ENCODE peak calls at places on chromosomes 7 and 10, in seven cellular contexts. B is nephron progenitor cell, N is hippocampal formation, S is ACHN, D is GM12891, L is Caco-2, I is BE2C. C is an unnamed sample.

GRCh38 chr7:41984888-41985287 is 252.1 kb downstream of the GLI3 start:
- DNase-seq in B (no peak), N (no peak), S (peak), D (no peak), L (no peak), I (no peak), C (no peak)

GRCh38 chr10:96124230-96125141 is 5.6 kb upstream of the ZNF518A start:
- DNase-seq in B (peak), N (no peak), S (peak), D (no peak), L (peak), I (no peak), C (no peak)

GRCh38 chr10:44949915-44950314 is 9.7 kb upstream of the RASSF4 start:
- DNase-seq in B (no peak), N (no peak), S (no peak), D (no peak), L (no peak), I (no peak), C (no peak)

GRCh38 chr7:73353243-73353642 is 25.3 kb downstream of the FKBP6 start:
- DNase-seq in B (no peak), N (no peak), S (no peak), D (no peak), L (no peak), I (no peak), C (no peak)

GRCh38 chr7:134374291-134374690 is 57.6 kb upstream of the SLC35B4 start:
- DNase-seq in B (no peak), N (no peak), S (no peak), D (no peak), L (no peak), I (no peak), C (no peak)

GRCh38 chr7:69526570-69526969 is 71.7 kb upstream of the AUTS2 start:
- DNase-seq in B (no peak), N (no peak), S (no peak), D (no peak), L (no peak), I (no peak), C (no peak)

GRCh38 chr7:116455499-116455898 is 44.0 kb upstream of the CAV2 start:
- DNase-seq in B (no peak), N (no peak), S (no peak), D (no peak), L (no peak), I (no peak), C (no peak)

GRCh38 chr7:22346383-22347107 is 10.4 kb downstream of the RAPGEF5 start:
- DNase-seq in B (no peak), N (no peak), S (no peak), D (no peak), L (no peak), I (no peak), C (no peak)

GRCh38 chr7:158779061-158779992 is 50.0 kb downstream of the ESYT2 start:
- DNase-seq in B (no peak), N (no peak), S (no peak), D (no peak), L (no peak), I (no peak), C (no peak)

GRCh38 chr10:125148021-125148439 is 12.3 kb downstream of the CTBP2 start:
- DNase-seq in B (no peak), N (no peak), S (no peak), D (no peak), L (no peak), I (peak), C (no peak)

GRCh38 chr10:97584060-97584797 is at the start of gene HOGA1:
- DNase-seq in B (peak), N (peak), S (peak), D (no peak), L (peak), I (peak), C (peak)

GRCh38 chr10:70293169-70293813 is 9.5 kb upstream of the NPFFR1 start:
- DNase-seq in B (no peak), N (no peak), S (no peak), D (peak), L (no peak), I (no peak), C (no peak)

GRCh38 chr10:103685880-103686669 is 169.3 kb downstream of the SH3PXD2A start:
- DNase-seq in B (peak), N (peak), S (peak), D (peak), L (peak), I (peak), C (peak)

GRCh38 chr7:94333810-94334209 is 60.9 kb upstream of the COL1A2 start:
- DNase-seq in B (no peak), N (no peak), S (no peak), D (no peak), L (no peak), I (no peak), C (no peak)

GRCh38 chr10:1215862-1216575 is 159.8 kb downstream of the WDR37 start:
- DNase-seq in B (no peak), N (no peak), S (no peak), D (no peak), L (no peak), I (no peak), C (no peak)

GRCh38 chr10:60187691-60188090 is 202.0 kb downstream of the ANK3 start:
- DNase-seq in B (no peak), N (no peak), S (no peak), D (no peak), L (no peak), I (no peak), C (no peak)

GRCh38 chr10:80100861-80101695 is 22.6 kb downstream of the TMEM254 start:
- DNase-seq in B (no peak), N (no peak), S (no peak), D (no peak), L (peak), I (no peak), C (no peak)

GRCh38 chr10:75497997-75498797 is 66.8 kb downstream of the LRMDA start:
- DNase-seq in B (no peak), N (no peak), S (no peak), D (no peak), L (peak), I (no peak), C (no peak)

GRCh38 chr7:79877874-79878465 is 256.7 kb upstream of the GNAI1 start:
- DNase-seq in B (no peak), N (no peak), S (no peak), D (no peak), L (no peak), I (no peak), C (no peak)

GRCh38 chr10:110632591-110633215 is 11.4 kb upstream of the RBM20 start:
- DNase-seq in B (no peak), N (no peak), S (no peak), D (no peak), L (no peak), I (no peak), C (no peak)

GRCh38 chr10:127986543-127987466 is 79.9 kb downstream of the PTPRE start:
- DNase-seq in B (no peak), N (no peak), S (no peak), D (no peak), L (no peak), I (no peak), C (no peak)

GRCh38 chr10:72834183-72834825 is 59.2 kb upstream of the OIT3 start:
- DNase-seq in B (peak), N (peak), S (peak), D (peak), L (peak), I (peak), C (peak)

GRCh38 chr10:32131388-32131787 is 75.2 kb upstream of the KIF5B start:
- DNase-seq in B (no peak), N (no peak), S (no peak), D (no peak), L (peak), I (no peak), C (no peak)

GRCh38 chr10:16717617-16718395 is 99.4 kb downstream of the RSU1 start:
- DNase-seq in B (no peak), N (no peak), S (no peak), D (no peak), L (no peak), I (no peak), C (no peak)

GRCh38 chr10:7861509-7862120 is 43.3 kb downstream of the TAF3 start:
- DNase-seq in B (no peak), N (no peak), S (peak), D (no peak), L (no peak), I (no peak), C (no peak)

GRCh38 chr7:31776616-31777015 is 89.6 kb downstream of the PPP1R17 start:
- DNase-seq in B (no peak), N (no peak), S (peak), D (no peak), L (no peak), I (no peak), C (no peak)

C was measured in putamen.